ENCODE peak calls at places on chromosomes 4 and X, in nine cellular contexts. One of them, this sample, is unnamed.

GRCh38 chrX:129653985-129654651 is 638 bp downstream of the APLN start:
- DNase-seq in RWPE1: no peak
- DNase-seq in NCI-H2081 treated with DMSO at 0.1 percent for 48 hours: no peak
- DNase-seq in fibroblast of pulmonary artery: no peak
- DNase-seq in stimulated activated CD4-positive, alpha-beta T cell treated with anti-CD3 and anti-CD28 coated beads, TNF-alpha, amount 100 ng/mL, for 48 hours: no peak
- DNase-seq in retina: peak
- DNase-seq in NCI-H774: peak
- DNase-seq in T-helper 2 cell: peak
- DNase-seq in HS-5: no peak
- DNase-seq in this sample: no peak

GRCh38 chr4:40192286-40193017 is 4.4 kb upstream of the RHOH start:
- DNase-seq in HS-5: no peak
- DNase-seq in stimulated activated CD4-positive, alpha-beta T cell treated with anti-CD3 and anti-CD28 coated beads, TNF-alpha, amount 100 ng/mL, for 48 hours: no peak
- DNase-seq in T-helper 2 cell: no peak
- DNase-seq in RWPE1: no peak
- DNase-seq in retina: no peak
- DNase-seq in NCI-H2081 treated with DMSO at 0.1 percent for 48 hours: no peak
- DNase-seq in fibroblast of pulmonary artery: no peak
- DNase-seq in NCI-H774: no peak
- DNase-seq in this sample: no peak

GRCh38 chr4:42152507-42153504 is at the start of gene BEND4:
- DNase-seq in T-helper 2 cell: no peak
- DNase-seq in HS-5: no peak
- DNase-seq in RWPE1: no peak
- DNase-seq in fibroblast of pulmonary artery: no peak
- DNase-seq in stimulated activated CD4-positive, alpha-beta T cell treated with anti-CD3 and anti-CD28 coated beads, TNF-alpha, amount 100 ng/mL, for 48 hours: no peak
- DNase-seq in NCI-H2081 treated with DMSO at 0.1 percent for 48 hours: no peak
- DNase-seq in retina: no peak
- DNase-seq in NCI-H774: no peak
- DNase-seq in this sample: no peak

GRCh38 chr4:68466751-68467150 is 19.5 kb downstream of the TMPRSS11E start:
- DNase-seq in NCI-H2081 treated with DMSO at 0.1 percent for 48 hours: no peak
- DNase-seq in stimulated activated CD4-positive, alpha-beta T cell treated with anti-CD3 and anti-CD28 coated beads, TNF-alpha, amount 100 ng/mL, for 48 hours: no peak
- DNase-seq in fibroblast of pulmonary artery: no peak
- DNase-seq in HS-5: no peak
- DNase-seq in retina: no peak
- DNase-seq in NCI-H774: no peak
- DNase-seq in T-helper 2 cell: no peak
- DNase-seq in RWPE1: no peak
- DNase-seq in this sample: no peak

GRCh38 chr4:56164921-56165320 is 216.2 kb downstream of the CEP135 start:
- DNase-seq in fibroblast of pulmonary artery: peak
- DNase-seq in HS-5: no peak
- DNase-seq in T-helper 2 cell: no peak
- DNase-seq in retina: no peak
- DNase-seq in NCI-H2081 treated with DMSO at 0.1 percent for 48 hours: no peak
- DNase-seq in stimulated activated CD4-positive, alpha-beta T cell treated with anti-CD3 and anti-CD28 coated beads, TNF-alpha, amount 100 ng/mL, for 48 hours: no peak
- DNase-seq in NCI-H774: no peak
- DNase-seq in RWPE1: no peak
- DNase-seq in this sample: no peak

GRCh38 chrX:29652484-29652883 is 562.9 kb upstream of the MAGEB2 start:
- DNase-seq in RWPE1: no peak
- DNase-seq in HS-5: peak
- DNase-seq in fibroblast of pulmonary artery: peak
- DNase-seq in stimulated activated CD4-positive, alpha-beta T cell treated with anti-CD3 and anti-CD28 coated beads, TNF-alpha, amount 100 ng/mL, for 48 hours: no peak
- DNase-seq in NCI-H774: no peak
- DNase-seq in retina: no peak
- DNase-seq in NCI-H2081 treated with DMSO at 0.1 percent for 48 hours: no peak
- DNase-seq in T-helper 2 cell: no peak
- DNase-seq in this sample: peak

GRCh38 chr4:7788193-7788592 is 151.5 kb downstream of the AFAP1 start:
- DNase-seq in T-helper 2 cell: no peak
- DNase-seq in NCI-H2081 treated with DMSO at 0.1 percent for 48 hours: no peak
- DNase-seq in RWPE1: no peak
- DNase-seq in HS-5: no peak
- DNase-seq in stimulated activated CD4-positive, alpha-beta T cell treated with anti-CD3 and anti-CD28 coated beads, TNF-alpha, amount 100 ng/mL, for 48 hours: no peak
- DNase-seq in retina: no peak
- DNase-seq in fibroblast of pulmonary artery: no peak
- DNase-seq in NCI-H774: no peak
- DNase-seq in this sample: no peak

GRCh38 chrX:7158468-7158990 is 10.6 kb upstream of the PUDP start:
- DNase-seq in fibroblast of pulmonary artery: no peak
- DNase-seq in T-helper 2 cell: no peak
- DNase-seq in stimulated activated CD4-positive, alpha-beta T cell treated with anti-CD3 and anti-CD28 coated beads, TNF-alpha, amount 100 ng/mL, for 48 hours: no peak
- DNase-seq in retina: no peak
- DNase-seq in NCI-H2081 treated with DMSO at 0.1 percent for 48 hours: no peak
- DNase-seq in NCI-H774: no peak
- DNase-seq in HS-5: no peak
- DNase-seq in RWPE1: no peak
- DNase-seq in this sample: no peak

GRCh38 chr4:38313999-38314561 is 349.9 kb upstream of the KLF3 start:
- DNase-seq in NCI-H774: no peak
- DNase-seq in T-helper 2 cell: no peak
- DNase-seq in stimulated activated CD4-positive, alpha-beta T cell treated with anti-CD3 and anti-CD28 coated beads, TNF-alpha, amount 100 ng/mL, for 48 hours: no peak
- DNase-seq in NCI-H2081 treated with DMSO at 0.1 percent for 48 hours: no peak
- DNase-seq in RWPE1: peak
- DNase-seq in HS-5: no peak
- DNase-seq in fibroblast of pulmonary artery: peak
- DNase-seq in retina: no peak
- DNase-seq in this sample: no peak

GRCh38 chr4:24160358-24160757 is 270.5 kb upstream of the PPARGC1A start:
- DNase-seq in fibroblast of pulmonary artery: no peak
- DNase-seq in NCI-H774: no peak
- DNase-seq in HS-5: no peak
- DNase-seq in RWPE1: no peak
- DNase-seq in retina: no peak
- DNase-seq in NCI-H2081 treated with DMSO at 0.1 percent for 48 hours: no peak
- DNase-seq in stimulated activated CD4-positive, alpha-beta T cell treated with anti-CD3 and anti-CD28 coated beads, TNF-alpha, amount 100 ng/mL, for 48 hours: no peak
- DNase-seq in T-helper 2 cell: no peak
- DNase-seq in this sample: no peak

GRCh38 chr4:38132140-38132673 is 172.0 kb downstream of the PTTG2 start:
- DNase-seq in T-helper 2 cell: peak
- DNase-seq in retina: peak
- DNase-seq in NCI-H774: no peak
- DNase-seq in HS-5: peak
- DNase-seq in fibroblast of pulmonary artery: peak
- DNase-seq in NCI-H2081 treated with DMSO at 0.1 percent for 48 hours: no peak
- DNase-seq in stimulated activated CD4-positive, alpha-beta T cell treated with anti-CD3 and anti-CD28 coated beads, TNF-alpha, amount 100 ng/mL, for 48 hours: peak
- DNase-seq in RWPE1: peak
- DNase-seq in this sample: no peak

GRCh38 chr4:186957952-186958555 is 234.4 kb upstream of the FAT1 start:
- DNase-seq in T-helper 2 cell: no peak
- DNase-seq in NCI-H2081 treated with DMSO at 0.1 percent for 48 hours: no peak
- DNase-seq in stimulated activated CD4-positive, alpha-beta T cell treated with anti-CD3 and anti-CD28 coated beads, TNF-alpha, amount 100 ng/mL, for 48 hours: no peak
- DNase-seq in HS-5: no peak
- DNase-seq in fibroblast of pulmonary artery: no peak
- DNase-seq in NCI-H774: no peak
- DNase-seq in retina: no peak
- DNase-seq in RWPE1: no peak
- DNase-seq in this sample: no peak

GRCh38 chrX:39725928-39726619 is 371.7 kb downstream of the BCOR start:
- DNase-seq in T-helper 2 cell: no peak
- DNase-seq in retina: no peak
- DNase-seq in RWPE1: peak
- DNase-seq in HS-5: peak
- DNase-seq in fibroblast of pulmonary artery: peak
- DNase-seq in NCI-H774: no peak
- DNase-seq in stimulated activated CD4-positive, alpha-beta T cell treated with anti-CD3 and anti-CD28 coated beads, TNF-alpha, amount 100 ng/mL, for 48 hours: no peak
- DNase-seq in NCI-H2081 treated with DMSO at 0.1 percent for 48 hours: no peak
- DNase-seq in this sample: no peak

GRCh38 chr4:26030260-26030667 is 116.2 kb downstream of the SMIM20 start:
- DNase-seq in retina: no peak
- DNase-seq in HS-5: no peak
- DNase-seq in T-helper 2 cell: no peak
- DNase-seq in NCI-H2081 treated with DMSO at 0.1 percent for 48 hours: no peak
- DNase-seq in fibroblast of pulmonary artery: no peak
- DNase-seq in RWPE1: no peak
- DNase-seq in NCI-H774: no peak
- DNase-seq in stimulated activated CD4-positive, alpha-beta T cell treated with anti-CD3 and anti-CD28 coated beads, TNF-alpha, amount 100 ng/mL, for 48 hours: no peak
- DNase-seq in this sample: no peak

GRCh38 chr4:118224239-118224829 is 128.5 kb downstream of the PRSS12 start:
- DNase-seq in RWPE1: peak
- DNase-seq in stimulated activated CD4-positive, alpha-beta T cell treated with anti-CD3 and anti-CD28 coated beads, TNF-alpha, amount 100 ng/mL, for 48 hours: no peak
- DNase-seq in NCI-H774: peak
- DNase-seq in retina: peak
- DNase-seq in fibroblast of pulmonary artery: peak
- DNase-seq in HS-5: peak
- DNase-seq in NCI-H2081 treated with DMSO at 0.1 percent for 48 hours: peak
- DNase-seq in T-helper 2 cell: peak
- DNase-seq in this sample: peak

GRCh38 chrX:154486052-154486395 is 391 bp downstream of the UBL4A start:
- DNase-seq in HS-5: no peak
- DNase-seq in retina: peak
- DNase-seq in NCI-H2081 treated with DMSO at 0.1 percent for 48 hours: no peak
- DNase-seq in NCI-H774: no peak
- DNase-seq in stimulated activated CD4-positive, alpha-beta T cell treated with anti-CD3 and anti-CD28 coated beads, TNF-alpha, amount 100 ng/mL, for 48 hours: no peak
- DNase-seq in T-helper 2 cell: peak
- DNase-seq in RWPE1: no peak
- DNase-seq in fibroblast of pulmonary artery: no peak
- DNase-seq in this sample: no peak

GRCh38 chr4:13143234-13143633 is 340.9 kb downstream of the RAB28 start:
- DNase-seq in NCI-H774: no peak
- DNase-seq in NCI-H2081 treated with DMSO at 0.1 percent for 48 hours: no peak
- DNase-seq in T-helper 2 cell: no peak
- DNase-seq in RWPE1: no peak
- DNase-seq in retina: no peak
- DNase-seq in stimulated activated CD4-positive, alpha-beta T cell treated with anti-CD3 and anti-CD28 coated beads, TNF-alpha, amount 100 ng/mL, for 48 hours: no peak
- DNase-seq in fibroblast of pulmonary artery: no peak
- DNase-seq in HS-5: no peak
- DNase-seq in this sample: no peak

GRCh38 chr4:112379306-112379705 is 82.1 kb downstream of the ALPK1 start:
- DNase-seq in RWPE1: no peak
- DNase-seq in HS-5: no peak
- DNase-seq in fibroblast of pulmonary artery: no peak
- DNase-seq in T-helper 2 cell: no peak
- DNase-seq in retina: peak
- DNase-seq in NCI-H774: no peak
- DNase-seq in NCI-H2081 treated with DMSO at 0.1 percent for 48 hours: no peak
- DNase-seq in stimulated activated CD4-positive, alpha-beta T cell treated with anti-CD3 and anti-CD28 coated beads, TNF-alpha, amount 100 ng/mL, for 48 hours: no peak
- DNase-seq in this sample: no peak

GRCh38 chr4:22237846-22238513 is 277.9 kb downstream of the ADGRA3 start:
- DNase-seq in NCI-H774: peak
- DNase-seq in stimulated activated CD4-positive, alpha-beta T cell treated with anti-CD3 and anti-CD28 coated beads, TNF-alpha, amount 100 ng/mL, for 48 hours: no peak
- DNase-seq in retina: peak
- DNase-seq in NCI-H2081 treated with DMSO at 0.1 percent for 48 hours: no peak
- DNase-seq in fibroblast of pulmonary artery: no peak
- DNase-seq in HS-5: no peak
- DNase-seq in T-helper 2 cell: peak
- DNase-seq in RWPE1: no peak
- DNase-seq in this sample: no peak

GRCh38 chr4:90542216-90542615 is 415.0 kb downstream of the CCSER1 start:
- DNase-seq in T-helper 2 cell: no peak
- DNase-seq in retina: peak
- DNase-seq in NCI-H2081 treated with DMSO at 0.1 percent for 48 hours: peak
- DNase-seq in stimulated activated CD4-positive, alpha-beta T cell treated with anti-CD3 and anti-CD28 coated beads, TNF-alpha, amount 100 ng/mL, for 48 hours: no peak
- DNase-seq in RWPE1: no peak
- DNase-seq in HS-5: no peak
- DNase-seq in NCI-H774: peak
- DNase-seq in fibroblast of pulmonary artery: no peak
- DNase-seq in this sample: no peak

GRCh38 chrX:69083785-69084184 is 81.5 kb downstream of the PJA1 start:
- DNase-seq in NCI-H2081 treated with DMSO at 0.1 percent for 48 hours: no peak
- DNase-seq in fibroblast of pulmonary artery: no peak
- DNase-seq in NCI-H774: no peak
- DNase-seq in T-helper 2 cell: no peak
- DNase-seq in HS-5: no peak
- DNase-seq in stimulated activated CD4-positive, alpha-beta T cell treated with anti-CD3 and anti-CD28 coated beads, TNF-alpha, amount 100 ng/mL, for 48 hours: no peak
- DNase-seq in retina: no peak
- DNase-seq in RWPE1: no peak
- DNase-seq in this sample: no peak

GRCh38 chr4:53490965-53491622 is 100.2 kb downstream of the LNX1 start:
- DNase-seq in retina: peak
- DNase-seq in RWPE1: peak
- DNase-seq in fibroblast of pulmonary artery: peak
- DNase-seq in T-helper 2 cell: peak
- DNase-seq in stimulated activated CD4-positive, alpha-beta T cell treated with anti-CD3 and anti-CD28 coated beads, TNF-alpha, amount 100 ng/mL, for 48 hours: no peak
- DNase-seq in NCI-H774: peak
- DNase-seq in HS-5: peak
- DNase-seq in NCI-H2081 treated with DMSO at 0.1 percent for 48 hours: no peak
- DNase-seq in this sample: no peak

GRCh38 chr4:124711469-124712416 is 789 bp downstream of the ANKRD50 start:
- DNase-seq in NCI-H2081 treated with DMSO at 0.1 percent for 48 hours: peak
- DNase-seq in RWPE1: peak
- DNase-seq in HS-5: peak
- DNase-seq in fibroblast of pulmonary artery: peak
- DNase-seq in retina: no peak
- DNase-seq in T-helper 2 cell: peak
- DNase-seq in NCI-H774: peak
- DNase-seq in stimulated activated CD4-positive, alpha-beta T cell treated with anti-CD3 and anti-CD28 coated beads, TNF-alpha, amount 100 ng/mL, for 48 hours: no peak
- DNase-seq in this sample: peak

GRCh38 chr4:110914791-110915190 is 291.9 kb upstream of the PITX2 start:
- DNase-seq in retina: no peak
- DNase-seq in RWPE1: no peak
- DNase-seq in NCI-H2081 treated with DMSO at 0.1 percent for 48 hours: no peak
- DNase-seq in stimulated activated CD4-positive, alpha-beta T cell treated with anti-CD3 and anti-CD28 coated beads, TNF-alpha, amount 100 ng/mL, for 48 hours: no peak
- DNase-seq in NCI-H774: no peak
- DNase-seq in T-helper 2 cell: no peak
- DNase-seq in HS-5: no peak
- DNase-seq in fibroblast of pulmonary artery: no peak
- DNase-seq in this sample: no peak

GRCh38 chr4:153488719-153489384 is 22.7 kb downstream of the TMEM131L start:
- DNase-seq in NCI-H2081 treated with DMSO at 0.1 percent for 48 hours: no peak
- DNase-seq in HS-5: no peak
- DNase-seq in fibroblast of pulmonary artery: peak
- DNase-seq in T-helper 2 cell: peak
- DNase-seq in retina: no peak
- DNase-seq in NCI-H774: no peak
- DNase-seq in RWPE1: no peak
- DNase-seq in stimulated activated CD4-positive, alpha-beta T cell treated with anti-CD3 and anti-CD28 coated beads, TNF-alpha, amount 100 ng/mL, for 48 hours: no peak
- DNase-seq in this sample: no peak

GRCh38 chrX:42837092-42837726 is 59.2 kb upstream of the PPP1R2C start:
- DNase-seq in stimulated activated CD4-positive, alpha-beta T cell treated with anti-CD3 and anti-CD28 coated beads, TNF-alpha, amount 100 ng/mL, for 48 hours: no peak
- DNase-seq in NCI-H2081 treated with DMSO at 0.1 percent for 48 hours: no peak
- DNase-seq in T-helper 2 cell: no peak
- DNase-seq in HS-5: no peak
- DNase-seq in retina: no peak
- DNase-seq in RWPE1: no peak
- DNase-seq in NCI-H774: no peak
- DNase-seq in fibroblast of pulmonary artery: no peak
- DNase-seq in this sample: no peak

GRCh38 chr4:136864580-136865185 is 667.6 kb downstream of the PCDH18 start:
- DNase-seq in retina: peak
- DNase-seq in RWPE1: peak
- DNase-seq in fibroblast of pulmonary artery: peak
- DNase-seq in HS-5: peak
- DNase-seq in NCI-H774: peak
- DNase-seq in stimulated activated CD4-positive, alpha-beta T cell treated with anti-CD3 and anti-CD28 coated beads, TNF-alpha, amount 100 ng/mL, for 48 hours: peak
- DNase-seq in NCI-H2081 treated with DMSO at 0.1 percent for 48 hours: no peak
- DNase-seq in T-helper 2 cell: peak
- DNase-seq in this sample: peak

GRCh38 chrX:108139303-108139702 is 47.7 kb downstream of the ATG4A start:
- DNase-seq in stimulated activated CD4-positive, alpha-beta T cell treated with anti-CD3 and anti-CD28 coated beads, TNF-alpha, amount 100 ng/mL, for 48 hours: no peak
- DNase-seq in fibroblast of pulmonary artery: peak
- DNase-seq in retina: no peak
- DNase-seq in NCI-H2081 treated with DMSO at 0.1 percent for 48 hours: no peak
- DNase-seq in T-helper 2 cell: peak
- DNase-seq in RWPE1: no peak
- DNase-seq in HS-5: no peak
- DNase-seq in NCI-H774: no peak
- DNase-seq in this sample: no peak

GRCh38 chrX:23802431-23802830 is 19.5 kb downstream of the SAT1 start:
- DNase-seq in HS-5: no peak
- DNase-seq in stimulated activated CD4-positive, alpha-beta T cell treated with anti-CD3 and anti-CD28 coated beads, TNF-alpha, amount 100 ng/mL, for 48 hours: no peak
- DNase-seq in retina: no peak
- DNase-seq in RWPE1: no peak
- DNase-seq in fibroblast of pulmonary artery: no peak
- DNase-seq in T-helper 2 cell: no peak
- DNase-seq in NCI-H774: no peak
- DNase-seq in NCI-H2081 treated with DMSO at 0.1 percent for 48 hours: no peak
- DNase-seq in this sample: no peak

GRCh38 chr4:121462660-121463261 is 81.9 kb upstream of the QRFPR start:
- DNase-seq in RWPE1: peak
- DNase-seq in NCI-H774: no peak
- DNase-seq in stimulated activated CD4-positive, alpha-beta T cell treated with anti-CD3 and anti-CD28 coated beads, TNF-alpha, amount 100 ng/mL, for 48 hours: no peak
- DNase-seq in fibroblast of pulmonary artery: peak
- DNase-seq in HS-5: peak
- DNase-seq in NCI-H2081 treated with DMSO at 0.1 percent for 48 hours: no peak
- DNase-seq in T-helper 2 cell: peak
- DNase-seq in retina: no peak
- DNase-seq in this sample: no peak

GRCh38 chr4:99945718-99946345 is 586 bp downstream of the DNAJB14 start:
- DNase-seq in HS-5: no peak
- DNase-seq in NCI-H2081 treated with DMSO at 0.1 percent for 48 hours: no peak
- DNase-seq in NCI-H774: no peak
- DNase-seq in fibroblast of pulmonary artery: peak
- DNase-seq in stimulated activated CD4-positive, alpha-beta T cell treated with anti-CD3 and anti-CD28 coated beads, TNF-alpha, amount 100 ng/mL, for 48 hours: no peak
- DNase-seq in retina: peak
- DNase-seq in RWPE1: peak
- DNase-seq in T-helper 2 cell: no peak
- DNase-seq in this sample: no peak